ENCODE peak calls at places on chromosomes 4 and X, in four cellular contexts. One of them, this sample, is unnamed.

GRCh38 chr4:26220704-26221103 is 100.1 kb upstream of the RBPJ start:
- DNase-seq in IMR-90: peak; percentile 83
- DNase-seq in K562: no peak
- DNase-seq in endothelial cell of umbilical vein: no peak
- DNase-seq in this sample: no peak

GRCh38 chr4:127732623-127733199 is 2.5 kb downstream of the SLC25A31 start:
- DNase-seq in IMR-90: peak; percentile 60
- DNase-seq in K562: peak; percentile 42
- DNase-seq in endothelial cell of umbilical vein: peak; percentile 59
- DNase-seq in this sample: no peak

GRCh38 chrX:150364347-150365050 is 1.4 kb downstream of the MAMLD1 start:
- DNase-seq in IMR-90: peak; percentile 6
- DNase-seq in K562: no peak
- DNase-seq in endothelial cell of umbilical vein: peak; percentile 20
- DNase-seq in this sample: no peak

GRCh38 chrX:73267206-73267605 is 52.6 kb upstream of the NAP1L2 start:
- DNase-seq in IMR-90: no peak
- DNase-seq in K562: no peak
- DNase-seq in endothelial cell of umbilical vein: no peak
- DNase-seq in this sample: no peak

GRCh38 chr4:137463377-137464003 is 68.8 kb downstream of the PCDH18 start:
- DNase-seq in IMR-90: no peak
- DNase-seq in K562: no peak
- DNase-seq in endothelial cell of umbilical vein: no peak
- DNase-seq in this sample: no peak

GRCh38 chrX:119008122-119008744 is 33.8 kb downstream of the LONRF3 start:
- DNase-seq in IMR-90: peak; percentile 30
- DNase-seq in K562: peak; percentile 37
- DNase-seq in endothelial cell of umbilical vein: peak; percentile 44
- DNase-seq in this sample: no peak

GRCh38 chrX:140439455-140439854 is 65.4 kb downstream of the SOX3 start:
- DNase-seq in IMR-90: no peak
- DNase-seq in K562: no peak
- DNase-seq in endothelial cell of umbilical vein: no peak
- DNase-seq in this sample: no peak

GRCh38 chr4:77856152-77856551 is 6.5 kb upstream of the MRPL1 start:
- DNase-seq in IMR-90: no peak
- DNase-seq in K562: no peak
- DNase-seq in endothelial cell of umbilical vein: no peak
- DNase-seq in this sample: no peak

GRCh38 chrX:25742334-25742733 is 395.8 kb upstream of the MAGEB18 start:
- DNase-seq in IMR-90: no peak
- DNase-seq in K562: no peak
- DNase-seq in endothelial cell of umbilical vein: no peak
- DNase-seq in this sample: no peak

GRCh38 chrX:118360429-118361125 is 14.7 kb downstream of the WDR44 start:
- DNase-seq in IMR-90: peak; percentile 44
- DNase-seq in K562: no peak
- DNase-seq in endothelial cell of umbilical vein: peak; percentile 46
- DNase-seq in this sample: no peak

GRCh38 chrX:132435222-132435621 is 53.6 kb downstream of the MBNL3 start:
- DNase-seq in IMR-90: no peak
- DNase-seq in K562: no peak
- DNase-seq in endothelial cell of umbilical vein: no peak
- DNase-seq in this sample: no peak

GRCh38 chr4:4490041-4490440 is 51.8 kb downstream of the STX18 start:
- DNase-seq in IMR-90: peak; percentile 39
- DNase-seq in K562: no peak
- DNase-seq in endothelial cell of umbilical vein: no peak
- DNase-seq in this sample: no peak
- H3K4me1 ChIP-seq in IMR-90: peaks cover 2% of the 10 kb centered on the region
- H3K4me1 ChIP-seq in K562: no peaks in the 10 kb centered on the region
- H3K4me1 ChIP-seq in endothelial cell of umbilical vein: peaks cover 14% of the 10 kb centered on the region
- H3K4me1 ChIP-seq in this sample: no peaks in the 10 kb centered on the region

GRCh38 chr4:102585329-102585728 is 84.2 kb downstream of the NFKB1 start:
- DNase-seq in IMR-90: peak; percentile 13
- DNase-seq in K562: no peak
- DNase-seq in endothelial cell of umbilical vein: no peak
- DNase-seq in this sample: no peak

GRCh38 chr4:102586002-102586643 is 85.0 kb downstream of the NFKB1 start:
- DNase-seq in IMR-90: no peak
- DNase-seq in K562: no peak
- DNase-seq in endothelial cell of umbilical vein: no peak
- DNase-seq in this sample: no peak

GRCh38 chr4:102589743-102590142 is 88.6 kb downstream of the NFKB1 start:
- DNase-seq in IMR-90: no peak
- DNase-seq in K562: no peak
- DNase-seq in endothelial cell of umbilical vein: no peak
- DNase-seq in this sample: no peak

DNA sequence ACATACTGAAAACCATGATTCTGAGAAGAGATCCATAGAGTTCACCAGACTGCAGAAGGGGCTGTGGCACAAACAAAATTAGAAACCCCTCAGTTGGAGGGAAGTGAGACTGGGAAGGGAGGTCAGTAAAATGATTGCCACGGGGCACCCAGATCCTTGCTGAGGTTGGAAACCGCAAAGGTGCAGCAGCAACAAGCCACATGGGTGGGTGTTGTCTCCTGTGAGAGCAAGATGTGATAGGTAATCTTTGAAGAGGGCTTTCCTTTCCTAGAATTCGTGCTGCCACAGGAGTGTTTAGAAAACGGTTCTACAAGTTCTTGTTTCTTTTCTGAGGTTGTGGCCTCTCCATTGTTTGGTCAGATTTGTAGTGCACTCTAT is 85.5 kb downstream of the NFKB1 start:
- DNase-seq in IMR-90: no peak
- DNase-seq in K562: no peak
- DNase-seq in endothelial cell of umbilical vein: no peak
- DNase-seq in this sample: no peak
- H3K36me3 ChIP-seq in IMR-90: peaks cover 15% of the 10 kb centered on the region
- H3K36me3 ChIP-seq in K562: peaks cover 7% of the 10 kb centered on the region
- H3K36me3 ChIP-seq in endothelial cell of umbilical vein: no peaks in the 10 kb centered on the region
- H3K36me3 ChIP-seq in this sample: peaks cover 7% of the 10 kb centered on the region

DNA sequence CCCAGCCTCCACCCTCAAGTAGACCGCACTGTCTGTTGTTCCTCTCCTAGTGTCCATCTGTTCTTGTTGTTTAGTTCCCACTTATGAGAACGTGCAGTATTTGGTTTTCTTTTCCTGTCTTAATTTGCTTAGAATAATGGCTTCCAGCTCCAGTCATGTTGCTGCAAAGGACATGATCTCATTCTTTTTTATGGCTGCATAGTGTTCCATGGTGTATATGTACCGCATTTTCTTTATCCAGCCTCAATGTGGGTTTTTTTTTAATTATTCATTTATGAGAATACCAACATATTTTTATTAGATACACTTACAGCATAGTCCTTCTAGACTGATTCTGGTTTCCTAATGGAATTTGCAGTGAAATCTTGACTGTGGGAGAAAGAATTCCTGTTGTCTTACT is 1.3 kb downstream of the VMA21 start:
- DNase-seq in IMR-90: no peak
- DNase-seq in K562: no peak
- DNase-seq in endothelial cell of umbilical vein: no peak
- DNase-seq in this sample: no peak
- H3K9me1 ChIP-seq in IMR-90: no peaks in the 10 kb centered on the region
- H3K9me1 ChIP-seq in K562: no peaks in the 10 kb centered on the region
- H3K9me1 ChIP-seq in endothelial cell of umbilical vein: no peaks in the 10 kb centered on the region
- H3K9me1 ChIP-seq in this sample: no peaks in the 10 kb centered on the region

GRCh38 chr4:140800686-140801085 is 44.5 kb upstream of the TBC1D9 start:
- DNase-seq in IMR-90: no peak
- DNase-seq in K562: no peak
- DNase-seq in endothelial cell of umbilical vein: no peak
- DNase-seq in this sample: no peak
- H3K4me1 ChIP-seq in IMR-90: no peaks in the 10 kb centered on the region
- H3K4me1 ChIP-seq in K562: no peaks in the 10 kb centered on the region
- H3K4me1 ChIP-seq in endothelial cell of umbilical vein: no peaks in the 10 kb centered on the region
- H3K4me1 ChIP-seq in this sample: no peaks in the 10 kb centered on the region

GRCh38 chr4:168773388-168774195 is 236.5 kb downstream of the CBR4 start:
- DNase-seq in IMR-90: no peak
- DNase-seq in K562: no peak
- DNase-seq in endothelial cell of umbilical vein: peak; percentile 78
- DNase-seq in this sample: no peak
- H3K36me3 ChIP-seq in IMR-90: no peaks in the 10 kb centered on the region
- H3K36me3 ChIP-seq in K562: no peaks in the 10 kb centered on the region
- H3K36me3 ChIP-seq in endothelial cell of umbilical vein: no peaks in the 10 kb centered on the region
- H3K36me3 ChIP-seq in this sample: no peaks in the 10 kb centered on the region

GRCh38 chr4:4969298-4969697 is 50.0 kb downstream of the CYTL1 start:
- DNase-seq in IMR-90: peak; percentile 3
- DNase-seq in K562: peak; percentile 25
- DNase-seq in endothelial cell of umbilical vein: no peak
- DNase-seq in this sample: no peak
- H3K9me1 ChIP-seq in IMR-90: no peaks in the 10 kb centered on the region
- H3K9me1 ChIP-seq in K562: no peaks in the 10 kb centered on the region
- H3K9me1 ChIP-seq in endothelial cell of umbilical vein: no peaks in the 10 kb centered on the region
- H3K9me1 ChIP-seq in this sample: no peaks in the 10 kb centered on the region

GRCh38 chr4:153042757-153043156 is 106.6 kb downstream of the FHDC1 start:
- DNase-seq in IMR-90: no peak
- DNase-seq in K562: no peak
- DNase-seq in endothelial cell of umbilical vein: no peak
- DNase-seq in this sample: no peak
- H3K4me1 ChIP-seq in IMR-90: no peaks in the 10 kb centered on the region
- H3K4me1 ChIP-seq in K562: no peaks in the 10 kb centered on the region
- H3K4me1 ChIP-seq in endothelial cell of umbilical vein: no peaks in the 10 kb centered on the region
- H3K4me1 ChIP-seq in this sample: no peaks in the 10 kb centered on the region

DNA sequence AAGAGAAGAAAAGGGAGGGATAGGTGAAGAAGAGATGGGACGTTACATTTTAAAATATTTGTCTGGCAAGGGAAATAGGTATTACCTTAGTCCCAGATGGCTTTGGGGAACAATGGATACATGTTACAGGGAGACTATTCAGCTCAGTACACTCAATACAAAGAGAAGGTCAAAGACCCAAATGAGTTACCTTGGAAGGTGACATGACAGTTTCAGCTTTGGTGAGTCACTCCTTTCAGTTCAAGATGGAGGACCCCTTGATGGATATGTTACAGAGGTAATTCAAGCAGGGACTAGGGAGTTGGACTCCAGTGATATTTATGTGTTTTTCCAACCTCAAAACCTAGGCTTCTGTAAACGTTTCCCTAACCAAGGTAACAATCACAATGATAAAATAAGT is 5.0 kb downstream of the NOA1 start:
- DNase-seq in IMR-90: no peak
- DNase-seq in K562: no peak
- DNase-seq in endothelial cell of umbilical vein: no peak
- DNase-seq in this sample: no peak
- H3K36me3 ChIP-seq in IMR-90: peaks cover 35% of the 10 kb centered on the region
- H3K36me3 ChIP-seq in K562: peaks cover 73% of the 10 kb centered on the region
- H3K36me3 ChIP-seq in endothelial cell of umbilical vein: peaks cover 7% of the 10 kb centered on the region
- H3K36me3 ChIP-seq in this sample: peaks cover 37% of the 10 kb centered on the region

GRCh38 chr4:108902769-108903168 is 139.9 kb upstream of the ETNPPL start:
- DNase-seq in IMR-90: no peak
- DNase-seq in K562: no peak
- DNase-seq in endothelial cell of umbilical vein: no peak
- DNase-seq in this sample: no peak
- H3K9me1 ChIP-seq in IMR-90: no peaks in the 10 kb centered on the region
- H3K9me1 ChIP-seq in K562: no peaks in the 10 kb centered on the region
- H3K9me1 ChIP-seq in endothelial cell of umbilical vein: no peaks in the 10 kb centered on the region
- H3K9me1 ChIP-seq in this sample: no peaks in the 10 kb centered on the region